ENCODE peak calls at places on chromosomes 6 and 20, in eight cellular contexts. O is NCI-H1092; U is stimulated activated CD8-positive, alpha-beta memory T cell treated with anti-CD3 and anti-CD28 coated beads, Interleukin-15, amount 100 ng/mL, for 24 hours; H is HTR-8/SVneo; K is MCF 10A; N is A549; J is substantia nigra; Y is GF-D8. W is an unnamed sample.

GRCh38 chr6:21731411-21732031 is 138.0 kb downstream of the SOX4 start:
- DNase-seq in O (no peak), U (no peak), H (peak), K (peak), N (peak), J (no peak), Y (no peak), W (no peak)

GRCh38 chr6:90121982-90122381 is 174.7 kb downstream of the BACH2 start:
- DNase-seq in O (no peak), U (no peak), H (no peak), K (peak), N (no peak), J (no peak), Y (no peak), W (no peak)

GRCh38 chr20:58745391-58745790 is 52.8 kb downstream of the NPEPL1 start:
- DNase-seq in O (no peak), U (no peak), H (no peak), K (no peak), N (no peak), J (no peak), Y (no peak), W (peak)

GRCh38 chr6:158086706-158087518 is 81.2 kb downstream of the SERAC1 start:
- DNase-seq in O (no peak), U (no peak), H (no peak), K (no peak), N (no peak), J (peak), Y (no peak), W (no peak)

GRCh38 chr6:25375125-25375524 is 96.0 kb downstream of the CARMIL1 start:
- DNase-seq in O (no peak), U (no peak), H (no peak), K (no peak), N (no peak), J (no peak), Y (no peak), W (no peak)

GRCh38 chr20:34271961-34272360 is 30.7 kb downstream of the ASIP start:
- DNase-seq in O (no peak), U (no peak), H (peak), K (peak), N (no peak), J (no peak), Y (no peak), W (no peak)

GRCh38 chr6:116444092-116444491 is 17.1 kb upstream of the CALHM6 start:
- DNase-seq in O (no peak), U (no peak), H (peak), K (peak), N (peak), J (no peak), Y (peak), W (no peak)

GRCh38 chr6:32288426-32288825 is 64.6 kb upstream of the NOTCH4 start:
- DNase-seq in O (no peak), U (no peak), H (no peak), K (no peak), N (no peak), J (no peak), Y (no peak), W (no peak)

GRCh38 chr6:26550250-26550993 is 12.3 kb downstream of the HMGN4 start:
- DNase-seq in O (peak), U (no peak), H (no peak), K (peak), N (peak), J (no peak), Y (no peak), W (no peak)

GRCh38 chr6:33661118-33661838 is 40.2 kb downstream of the ITPR3 start:
- DNase-seq in O (no peak), U (no peak), H (no peak), K (no peak), N (no peak), J (no peak), Y (no peak), W (no peak)

GRCh38 chr20:40961686-40962640 is 66.7 kb upstream of the TOP1 start:
- DNase-seq in O (no peak), U (no peak), H (no peak), K (peak), N (no peak), J (no peak), Y (no peak), W (peak)

GRCh38 chr6:11585426-11586016 is 48.0 kb downstream of the TMEM170B start:
- DNase-seq in O (no peak), U (no peak), H (peak), K (peak), N (peak), J (no peak), Y (peak), W (no peak)

GRCh38 chr20:47667086-47667485 is 118.2 kb downstream of the SULF2 start:
- DNase-seq in O (no peak), U (no peak), H (no peak), K (no peak), N (no peak), J (no peak), Y (no peak), W (no peak)

GRCh38 chr6:170000071-170000843 is 248.8 kb downstream of the ERMARD start:
- DNase-seq in O (no peak), U (no peak), H (no peak), K (no peak), N (no peak), J (no peak), Y (no peak), W (no peak)

GRCh38 chr6:3615391-3616380 is 135.8 kb downstream of the PXDC1 start:
- DNase-seq in O (no peak), U (no peak), H (no peak), K (no peak), N (no peak), J (no peak), Y (no peak), W (no peak)

GRCh38 chr6:36933102-36933501 is 21.4 kb upstream of the PI16 start:
- DNase-seq in O (no peak), U (no peak), H (peak), K (peak), N (no peak), J (no peak), Y (no peak), W (no peak)